ENCODE peak calls at places on chromosomes 16 and 17, in ten cellular contexts. One of them, this sample, is unnamed.
A peak's percentile ranks its signal among the peaks of the same experiment; 100 is the strongest.

GRCh38 chr16:14286381-14287230 is 215.5 kb downstream of the MRTFB start:
- DNase-seq in kidney: no peak
- DNase-seq in bronchial epithelial cell: no peak
- DNase-seq in NCI-H69: no peak
- DNase-seq in activated naive CD8-positive, alpha-beta T cell treated with anti-CD3 and anti-CD28 coated beads for 36 hours: peak; percentile 31
- DNase-seq in chondrocyte: no peak
- DNase-seq in Calu3: no peak
- DNase-seq in right atrium auricular region: no peak
- DNase-seq in RWPE1: peak; percentile 19
- DNase-seq in CD4-positive, CD25-positive, alpha-beta regulatory T cell: peak; percentile 57
- DNase-seq in this sample: no peak

GRCh38 chr17:47844814-47845453 is 3.9 kb upstream of the SCRN2 start:
- DNase-seq in Calu3: no peak
- DNase-seq in right atrium auricular region: no peak
- DNase-seq in CD4-positive, CD25-positive, alpha-beta regulatory T cell: no peak
- DNase-seq in activated naive CD8-positive, alpha-beta T cell treated with anti-CD3 and anti-CD28 coated beads for 36 hours: no peak
- DNase-seq in bronchial epithelial cell: no peak
- DNase-seq in RWPE1: no peak
- DNase-seq in NCI-H69: peak; percentile 47
- DNase-seq in kidney: no peak
- DNase-seq in chondrocyte: no peak
- DNase-seq in this sample: no peak

GRCh38 chr16:79150128-79150527 is 450.4 kb downstream of the MAF start:
- DNase-seq in kidney: no peak
- DNase-seq in CD4-positive, CD25-positive, alpha-beta regulatory T cell: no peak
- DNase-seq in right atrium auricular region: no peak
- DNase-seq in NCI-H69: no peak
- DNase-seq in RWPE1: no peak
- DNase-seq in activated naive CD8-positive, alpha-beta T cell treated with anti-CD3 and anti-CD28 coated beads for 36 hours: no peak
- DNase-seq in bronchial epithelial cell: no peak
- DNase-seq in chondrocyte: no peak
- DNase-seq in Calu3: no peak
- DNase-seq in this sample: no peak

GRCh38 chr17:28306954-28307401 is 12.0 kb upstream of the TMEM97 start:
- DNase-seq in chondrocyte: no peak
- DNase-seq in CD4-positive, CD25-positive, alpha-beta regulatory T cell: no peak
- DNase-seq in right atrium auricular region: no peak
- DNase-seq in RWPE1: no peak
- DNase-seq in kidney: no peak
- DNase-seq in activated naive CD8-positive, alpha-beta T cell treated with anti-CD3 and anti-CD28 coated beads for 36 hours: no peak
- DNase-seq in bronchial epithelial cell: no peak
- DNase-seq in NCI-H69: no peak
- DNase-seq in Calu3: no peak
- DNase-seq in this sample: no peak

GRCh38 chr17:33121272-33121671 is 129.6 kb downstream of the SPACA3 start:
- DNase-seq in Calu3: no peak
- DNase-seq in chondrocyte: no peak
- DNase-seq in activated naive CD8-positive, alpha-beta T cell treated with anti-CD3 and anti-CD28 coated beads for 36 hours: no peak
- DNase-seq in bronchial epithelial cell: peak; percentile 39
- DNase-seq in CD4-positive, CD25-positive, alpha-beta regulatory T cell: no peak
- DNase-seq in kidney: no peak
- DNase-seq in RWPE1: no peak
- DNase-seq in NCI-H69: no peak
- DNase-seq in right atrium auricular region: no peak
- DNase-seq in this sample: no peak

GRCh38 chr17:81396722-81397313 is 1.6 kb downstream of the BAHCC1 start:
- DNase-seq in bronchial epithelial cell: no peak
- DNase-seq in Calu3: no peak
- DNase-seq in chondrocyte: no peak
- DNase-seq in kidney: no peak
- DNase-seq in RWPE1: no peak
- DNase-seq in CD4-positive, CD25-positive, alpha-beta regulatory T cell: peak; percentile 52
- DNase-seq in activated naive CD8-positive, alpha-beta T cell treated with anti-CD3 and anti-CD28 coated beads for 36 hours: peak; percentile 46
- DNase-seq in right atrium auricular region: no peak
- DNase-seq in NCI-H69: peak; percentile 87
- DNase-seq in this sample: no peak

GRCh38 chr17:79090503-79091372 is 16.1 kb downstream of the ENGASE start:
- DNase-seq in CD4-positive, CD25-positive, alpha-beta regulatory T cell: no peak
- DNase-seq in bronchial epithelial cell: no peak
- DNase-seq in chondrocyte: no peak
- DNase-seq in Calu3: no peak
- DNase-seq in kidney: no peak
- DNase-seq in NCI-H69: no peak
- DNase-seq in activated naive CD8-positive, alpha-beta T cell treated with anti-CD3 and anti-CD28 coated beads for 36 hours: no peak
- DNase-seq in RWPE1: no peak
- DNase-seq in right atrium auricular region: peak; percentile 68
- DNase-seq in this sample: no peak

GRCh38 chr17:45783593-45784292 is 377 bp upstream of the CRHR1 start:
- DNase-seq in activated naive CD8-positive, alpha-beta T cell treated with anti-CD3 and anti-CD28 coated beads for 36 hours: peak; percentile 9
- DNase-seq in CD4-positive, CD25-positive, alpha-beta regulatory T cell: no peak
- DNase-seq in Calu3: peak; percentile 23
- DNase-seq in RWPE1: no peak
- DNase-seq in chondrocyte: no peak
- DNase-seq in right atrium auricular region: no peak
- DNase-seq in bronchial epithelial cell: no peak
- DNase-seq in NCI-H69: peak; percentile 90
- DNase-seq in kidney: no peak
- DNase-seq in this sample: no peak

GRCh38 chr17:6711081-6711674 is 2.0 kb downstream of the SLC13A5 start:
- DNase-seq in chondrocyte: no peak
- DNase-seq in right atrium auricular region: no peak
- DNase-seq in kidney: no peak
- DNase-seq in activated naive CD8-positive, alpha-beta T cell treated with anti-CD3 and anti-CD28 coated beads for 36 hours: no peak
- DNase-seq in CD4-positive, CD25-positive, alpha-beta regulatory T cell: no peak
- DNase-seq in Calu3: no peak
- DNase-seq in RWPE1: no peak
- DNase-seq in bronchial epithelial cell: no peak
- DNase-seq in NCI-H69: no peak
- DNase-seq in this sample: no peak

GRCh38 chr17:61700252-61700651 is 109.2 kb upstream of the NACA2 start:
- DNase-seq in Calu3: no peak
- DNase-seq in right atrium auricular region: no peak
- DNase-seq in bronchial epithelial cell: no peak
- DNase-seq in activated naive CD8-positive, alpha-beta T cell treated with anti-CD3 and anti-CD28 coated beads for 36 hours: no peak
- DNase-seq in CD4-positive, CD25-positive, alpha-beta regulatory T cell: no peak
- DNase-seq in chondrocyte: no peak
- DNase-seq in RWPE1: no peak
- DNase-seq in NCI-H69: no peak
- DNase-seq in kidney: no peak
- DNase-seq in this sample: no peak

GRCh38 chr16:35744084-35744483 is 2284.7 kb downstream of the TP53TG3F start:
- DNase-seq in kidney: no peak
- DNase-seq in activated naive CD8-positive, alpha-beta T cell treated with anti-CD3 and anti-CD28 coated beads for 36 hours: no peak
- DNase-seq in chondrocyte: no peak
- DNase-seq in CD4-positive, CD25-positive, alpha-beta regulatory T cell: no peak
- DNase-seq in right atrium auricular region: peak; percentile 34
- DNase-seq in Calu3: no peak
- DNase-seq in bronchial epithelial cell: no peak
- DNase-seq in RWPE1: no peak
- DNase-seq in NCI-H69: no peak
- DNase-seq in this sample: no peak

GRCh38 chr17:72134560-72135399 is 14.0 kb downstream of the SOX9 start:
- DNase-seq in right atrium auricular region: no peak
- DNase-seq in kidney: no peak
- DNase-seq in activated naive CD8-positive, alpha-beta T cell treated with anti-CD3 and anti-CD28 coated beads for 36 hours: no peak
- DNase-seq in CD4-positive, CD25-positive, alpha-beta regulatory T cell: no peak
- DNase-seq in Calu3: no peak
- DNase-seq in RWPE1: no peak
- DNase-seq in bronchial epithelial cell: no peak
- DNase-seq in NCI-H69: peak; percentile 51
- DNase-seq in chondrocyte: no peak
- DNase-seq in this sample: no peak

GRCh38 chr17:39661044-39661406 is 4.1 kb upstream of the TCAP start:
- DNase-seq in CD4-positive, CD25-positive, alpha-beta regulatory T cell: no peak
- DNase-seq in RWPE1: no peak
- DNase-seq in NCI-H69: no peak
- DNase-seq in Calu3: peak; percentile 86
- DNase-seq in bronchial epithelial cell: no peak
- DNase-seq in kidney: no peak
- DNase-seq in chondrocyte: no peak
- DNase-seq in activated naive CD8-positive, alpha-beta T cell treated with anti-CD3 and anti-CD28 coated beads for 36 hours: no peak
- DNase-seq in right atrium auricular region: no peak
- DNase-seq in this sample: no peak

GRCh38 chr17:76054112-76054476 is 18.2 kb downstream of the SRP68 start:
- DNase-seq in activated naive CD8-positive, alpha-beta T cell treated with anti-CD3 and anti-CD28 coated beads for 36 hours: no peak
- DNase-seq in RWPE1: peak; percentile 93
- DNase-seq in kidney: peak; percentile 12
- DNase-seq in chondrocyte: no peak
- DNase-seq in bronchial epithelial cell: peak; percentile 95
- DNase-seq in NCI-H69: no peak
- DNase-seq in right atrium auricular region: no peak
- DNase-seq in CD4-positive, CD25-positive, alpha-beta regulatory T cell: no peak
- DNase-seq in Calu3: peak; percentile 59
- DNase-seq in this sample: peak; percentile 76

This sample was measured in HCT116.